ENCODE peak calls at places on chromosomes 7 and 10, in seven cellular contexts. O is breast epithelium, X is stomach, D is K562, B is prostate gland, K is sigmoid colon, Z is spleen. J is an unnamed sample.

GRCh38 chr10:95267261-95267660 is 23.5 kb downstream of the PDLIM1 start:
- DNase-seq in K (no peak), B (no peak), O (no peak), X (no peak), Z (no peak), D (no peak), J (no peak)

GRCh38 chr10:12264204-12264908 is 68.4 kb downstream of the CDC123 start:
- DNase-seq in D (peak), B (peak), O (peak), Z (peak), X (peak), K (peak), J (peak)

GRCh38 chr7:15924910-15925309 is 238.4 kb upstream of the MEOX2 start:
- DNase-seq in B (no peak), X (no peak), D (no peak), O (no peak), Z (no peak), K (no peak), J (no peak)

GRCh38 chr7:132757778-132758177 is 181.5 kb upstream of the PLXNA4 start:
- DNase-seq in D (peak), Z (no peak), O (no peak), K (no peak), B (no peak), X (no peak), J (no peak)

GRCh38 chr10:59807629-59808620 is 54.7 kb upstream of the MRLN start:
- DNase-seq in X (no peak), Z (no peak), O (no peak), K (no peak), B (no peak), D (no peak), J (no peak)

GRCh38 chr10:107614939-107615665 is 450.6 kb upstream of the SORCS1 start:
- DNase-seq in O (no peak), Z (no peak), D (no peak), K (no peak), B (no peak), X (no peak), J (no peak)

GRCh38 chr10:3413937-3414710 is 241.5 kb upstream of the PITRM1 start:
- DNase-seq in B (no peak), D (no peak), K (no peak), O (no peak), Z (peak), X (no peak), J (no peak)

GRCh38 chr10:79941146-79941545 is 7.8 kb downstream of the SFTPD start:
- DNase-seq in O (no peak), D (no peak), B (no peak), X (no peak), K (no peak), Z (no peak), J (no peak)

GRCh38 chr7:159039716-159040115 is 105.0 kb downstream of the VIPR2 start:
- DNase-seq in X (peak), D (no peak), Z (no peak), K (peak), B (no peak), O (peak), J (no peak)

GRCh38 chr10:31926154-31926553 is 2.5 kb downstream of the ARHGAP12 start:
- DNase-seq in B (no peak), O (no peak), X (no peak), K (no peak), Z (no peak), D (no peak), J (no peak)

GRCh38 chr7:43467406-43467805 is 115.5 kb upstream of the STK17A start:
- DNase-seq in Z (no peak), X (no peak), K (no peak), D (no peak), B (no peak), O (no peak), J (no peak)

GRCh38 chr10:43203491-43204393 is 63.1 kb downstream of the RASGEF1A start:
- DNase-seq in O (peak), Z (peak), D (peak), K (peak), X (peak), B (no peak), J (no peak)

GRCh38 chr7:142375710-142376313 is 118.0 kb upstream of the PRSS58 start:
- DNase-seq in Z (no peak), O (no peak), B (no peak), D (peak), X (no peak), K (no peak), J (no peak)

GRCh38 chr7:23277359-23277989 is 21.7 kb upstream of the MALSU1 start:
- DNase-seq in O (no peak), D (peak), X (no peak), Z (no peak), B (peak), K (no peak), J (no peak)

GRCh38 chr7:93862651-93863050 is 27.9 kb downstream of the TFPI2 start:
- DNase-seq in K (no peak), Z (no peak), X (no peak), D (no peak), B (no peak), O (no peak), J (no peak)

GRCh38 chr10:11162828-11163599 is 145.3 kb downstream of the CELF2 start:
- DNase-seq in K (peak), D (peak), Z (peak), B (no peak), X (peak), O (peak), J (peak)

GRCh38 chr10:3781458-3782098 is 3.4 kb downstream of the KLF6 start:
- DNase-seq in K (peak), D (no peak), O (peak), Z (peak), B (no peak), X (peak), J (peak)

GRCh38 chr10:111732116-111732785 is 451.3 kb downstream of the GPAM start:
- DNase-seq in Z (no peak), B (no peak), D (no peak), X (no peak), K (no peak), O (no peak), J (no peak)

GRCh38 chr10:52256832-52257691 is 57.0 kb upstream of the DKK1 start:
- DNase-seq in X (no peak), Z (no peak), D (no peak), O (no peak), K (no peak), B (no peak), J (peak)

GRCh38 chr10:77834943-77835668 is 91.4 kb downstream of the DLG5 start:
- DNase-seq in O (no peak), X (no peak), B (no peak), Z (peak), D (no peak), K (no peak), J (no peak)

GRCh38 chr10:34018129-34018528 is 683.7 kb upstream of the NRP1 start:
- DNase-seq in B (no peak), D (no peak), K (no peak), O (no peak), X (no peak), Z (no peak), J (no peak)

GRCh38 chr10:3886666-3887251 is 101.8 kb upstream of the KLF6 start:
- DNase-seq in X (no peak), K (peak), D (no peak), Z (no peak), B (no peak), O (peak), J (no peak)

GRCh38 chr10:46522295-46523118 is 34.0 kb downstream of the GPRIN2 start:
- DNase-seq in X (peak), K (peak), O (no peak), Z (peak), D (no peak), B (no peak), J (peak)

GRCh38 chr7:36180121-36180520 is 27.1 kb downstream of the EEPD1 start:
- DNase-seq in D (no peak), O (no peak), X (no peak), K (no peak), Z (no peak), B (no peak), J (no peak)

GRCh38 chr7:23357190-23358093 is 58.3 kb downstream of the MALSU1 start:
- DNase-seq in Z (no peak), X (no peak), D (peak), B (no peak), O (no peak), K (no peak), J (no peak)

GRCh38 chr7:50837965-50838364 is 55.3 kb upstream of the GRB10 start:
- DNase-seq in Z (no peak), K (no peak), D (no peak), O (no peak), B (no peak), X (no peak), J (no peak)

GRCh38 chr10:24209946-24210491 is 1.1 kb downstream of the KIAA1217 start:
- DNase-seq in K (no peak), X (no peak), D (no peak), Z (no peak), O (no peak), B (peak), J (no peak)

GRCh38 chr7:49324707-49325106 is 400.4 kb downstream of the CDC14C start:
- DNase-seq in K (no peak), X (no peak), D (no peak), O (no peak), B (no peak), Z (no peak), J (no peak)

GRCh38 chr7:506921-507622 is 12.6 kb downstream of the PDGFA start:
- DNase-seq in D (no peak), Z (peak), B (no peak), O (no peak), K (peak), X (no peak), J (peak)

DNA sequence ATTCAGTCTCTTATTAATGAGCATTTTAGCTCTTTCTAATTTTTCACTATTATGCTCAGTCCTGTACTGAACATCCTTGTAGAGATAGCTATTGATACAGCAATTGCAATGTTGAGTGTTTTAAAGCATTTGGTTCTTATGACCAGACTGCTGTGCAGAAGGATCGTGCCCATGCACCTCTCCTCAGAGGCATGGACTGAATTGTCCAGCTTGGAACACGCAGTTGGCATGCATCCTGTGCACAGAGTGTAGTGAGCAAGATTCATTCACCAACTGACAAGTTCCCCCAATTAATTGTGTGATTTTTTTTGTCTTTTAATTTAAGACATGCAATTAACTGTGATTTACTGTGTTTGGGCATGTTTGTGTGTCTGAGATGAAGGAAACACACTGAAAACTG is 323.6 kb downstream of the CDK14 start:
- DNase-seq in X (no peak), K (no peak), O (no peak), D (no peak), B (no peak), Z (no peak), J (no peak)
- TF ChIP-seq POLR2AphosphoS5 in X (no peak), K (no peak), O (no peak), D (no peak), B (no peak), Z (no peak), J (no peak)

DNA sequence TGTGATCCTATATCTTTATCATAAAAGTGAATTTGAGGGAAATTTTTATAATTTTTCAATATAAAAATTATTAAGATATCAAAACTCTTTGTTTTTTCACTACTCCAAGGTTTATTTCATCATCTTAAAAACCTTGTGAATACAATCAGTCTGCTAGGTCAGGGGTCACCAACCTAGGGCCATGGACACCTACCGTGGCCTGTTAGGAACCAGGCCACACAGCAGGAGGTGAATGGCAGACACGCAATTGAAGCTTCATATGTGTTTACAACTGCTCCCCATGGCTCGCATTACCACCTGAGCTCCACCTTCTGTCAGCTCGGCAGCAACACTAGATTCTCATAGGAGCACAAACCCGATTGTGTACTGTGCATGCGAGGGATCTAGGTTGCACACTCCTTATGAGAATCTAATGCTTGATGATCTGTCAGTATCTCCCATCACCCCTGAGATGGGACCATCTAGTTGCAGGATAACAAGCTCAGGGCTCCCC is 271.2 kb upstream of the C7orf33 start:
- DNase-seq in X (no peak), B (no peak), D (no peak), K (no peak), O (no peak), Z (no peak), J (no peak)
- TF ChIP-seq POLR2AphosphoS5 in X (no peak), B (no peak), D (no peak), K (no peak), O (no peak), Z (no peak), J (no peak)

GRCh38 chr7:118194571-118194970 is 10.6 kb downstream of the LSM8 start:
- DNase-seq in D (no peak), O (no peak), B (no peak), Z (no peak), K (no peak), X (no peak), J (no peak)
- TF ChIP-seq POLR2AphosphoS5 in D (no peak), O (no peak), B (no peak), Z (no peak), K (no peak), X (no peak), J (no peak)

GRCh38 chr7:25854608-25855497 is 297.1 kb upstream of the NFE2L3 start:
- DNase-seq in Z (no peak), B (no peak), K (peak), O (no peak), D (peak), X (no peak), J (peak)
- TF ChIP-seq POLR2AphosphoS5 in Z (no peak), B (peak), K (peak), O (no peak), D (peak), X (peak), J (peak)

GRCh38 chr10:84156768-84157167 is 16.8 kb upstream of the GPR15LG start:
- DNase-seq in Z (peak), B (no peak), D (peak), X (no peak), O (no peak), K (no peak), J (no peak)
- TF ChIP-seq POLR2AphosphoS5 in Z (peak), B (no peak), D (peak), X (peak), O (no peak), K (peak), J (peak)

DNA sequence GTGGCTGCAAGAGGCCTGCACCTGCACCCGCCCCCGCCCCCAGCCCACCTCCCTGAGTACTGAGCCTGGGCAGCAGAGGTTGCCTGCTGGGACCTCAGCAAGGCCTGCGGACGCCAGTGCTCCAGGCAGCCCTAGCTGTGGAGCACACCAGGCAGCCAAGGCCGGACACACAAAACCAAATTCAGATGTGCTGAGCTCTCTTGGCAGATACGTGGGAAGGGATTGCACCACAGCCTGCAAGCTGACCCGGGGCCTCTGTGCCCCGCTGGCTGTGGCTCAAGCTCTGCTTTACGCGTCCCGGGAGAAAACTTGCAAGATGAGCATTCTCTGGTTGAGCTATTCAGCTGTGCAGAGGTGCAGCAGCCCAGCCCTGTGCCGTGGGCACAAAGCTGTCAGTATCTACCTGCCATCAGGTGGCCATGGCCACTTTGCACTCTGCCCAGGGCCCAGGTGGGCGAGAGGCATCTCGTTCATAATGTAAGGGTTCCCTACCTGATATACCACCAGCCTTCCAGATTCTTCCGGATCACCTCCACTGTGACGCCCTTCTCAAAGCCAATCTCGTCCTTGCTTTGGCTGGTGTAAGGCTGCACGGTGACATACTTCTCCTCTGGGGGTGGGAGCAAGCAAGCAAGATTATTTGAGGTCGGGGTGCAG is 123.3 kb downstream of the NEURL1 start:
- DNase-seq in O (peak), X (peak), D (no peak), K (peak), B (no peak), Z (no peak), J (peak)
- TF ChIP-seq POLR2AphosphoS5 in O (peak), X (peak), D (no peak), K (peak), B (no peak), Z (peak), J (no peak)

GRCh38 chr10:119807960-119808697 is 64.5 kb downstream of the MCMBP start:
- DNase-seq in X (no peak), B (no peak), O (no peak), D (no peak), Z (no peak), K (no peak), J (no peak)
- TF ChIP-seq POLR2AphosphoS5 in X (no peak), B (no peak), O (no peak), D (no peak), Z (no peak), K (no peak), J (no peak)

GRCh38 chr10:72272689-72273409 is 875 bp upstream of the DDIT4 start:
- DNase-seq in K (peak), Z (peak), D (peak), B (peak), X (peak), O (peak), J (peak)
- TF ChIP-seq POLR2AphosphoS5 in K (peak), Z (peak), D (peak), B (peak), X (peak), O (peak), J (peak)

J was measured in transverse colon.